ENCODE peak calls at places on chromosomes 13 and 19, in nine cellular contexts. One of them, this sample, is unnamed.

GRCh38 chr19:39372047-39372802 is 18.7 kb downstream of the PAF1 start:
- DNase-seq in IMR-90: peak
- DNase-seq in A549: no peak
- DNase-seq in fibroblast of lung: peak
- DNase-seq in astrocyte: peak
- DNase-seq in H9: no peak
- DNase-seq in K562: no peak
- DNase-seq in HCT116: no peak
- DNase-seq in GM23338: no peak
- DNase-seq in this sample: no peak

GRCh38 chr19:38583985-38584305 is 33.8 kb downstream of the MAP4K1 start:
- DNase-seq in IMR-90: no peak
- DNase-seq in A549: no peak
- DNase-seq in fibroblast of lung: no peak
- DNase-seq in astrocyte: no peak
- DNase-seq in H9: no peak
- DNase-seq in K562: no peak
- DNase-seq in HCT116: no peak
- DNase-seq in GM23338: no peak
- DNase-seq in this sample: no peak

GRCh38 chr13:103839460-103839859 is 773.2 kb upstream of the SLC10A2 start:
- DNase-seq in IMR-90: no peak
- DNase-seq in A549: no peak
- DNase-seq in fibroblast of lung: no peak
- DNase-seq in astrocyte: no peak
- DNase-seq in H9: no peak
- DNase-seq in K562: no peak
- DNase-seq in HCT116: no peak
- DNase-seq in GM23338: no peak
- DNase-seq in this sample: no peak

GRCh38 chr13:110396913-110397379 is 89.9 kb downstream of the COL4A2 start:
- DNase-seq in IMR-90: peak
- DNase-seq in A549: peak
- DNase-seq in fibroblast of lung: peak
- DNase-seq in astrocyte: peak
- DNase-seq in H9: no peak
- DNase-seq in K562: no peak
- DNase-seq in HCT116: no peak
- DNase-seq in GM23338: no peak
- DNase-seq in this sample: no peak

GRCh38 chr19:30254214-30254613 is 118.0 kb upstream of the ZNF536 start:
- DNase-seq in IMR-90: no peak
- DNase-seq in A549: no peak
- DNase-seq in fibroblast of lung: no peak
- DNase-seq in astrocyte: no peak
- DNase-seq in H9: no peak
- DNase-seq in K562: no peak
- DNase-seq in HCT116: no peak
- DNase-seq in GM23338: no peak
- DNase-seq in this sample: no peak

GRCh38 chr19:48806818-48807589 is 3.8 kb downstream of the BCAT2 start:
- DNase-seq in IMR-90: peak
- DNase-seq in A549: peak
- DNase-seq in fibroblast of lung: peak
- DNase-seq in astrocyte: no peak
- DNase-seq in H9: peak
- DNase-seq in K562: peak
- DNase-seq in HCT116: no peak
- DNase-seq in GM23338: peak
- DNase-seq in this sample: peak

GRCh38 chr13:80555796-80556195 is 214.9 kb upstream of the SPRY2 start:
- DNase-seq in IMR-90: no peak
- DNase-seq in A549: no peak
- DNase-seq in fibroblast of lung: no peak
- DNase-seq in astrocyte: no peak
- DNase-seq in H9: no peak
- DNase-seq in K562: peak
- DNase-seq in HCT116: no peak
- DNase-seq in GM23338: no peak
- DNase-seq in this sample: no peak

GRCh38 chr13:29908917-29909755 is 58.7 kb upstream of the UBL3 start:
- DNase-seq in IMR-90: no peak
- DNase-seq in A549: no peak
- DNase-seq in fibroblast of lung: no peak
- DNase-seq in astrocyte: no peak
- DNase-seq in H9: no peak
- DNase-seq in K562: no peak
- DNase-seq in HCT116: no peak
- DNase-seq in GM23338: no peak
- DNase-seq in this sample: no peak

GRCh38 chr13:29922281-29922821 is 71.9 kb upstream of the UBL3 start:
- DNase-seq in IMR-90: peak
- DNase-seq in A549: peak
- DNase-seq in fibroblast of lung: peak
- DNase-seq in astrocyte: peak
- DNase-seq in H9: no peak
- DNase-seq in K562: no peak
- DNase-seq in HCT116: no peak
- DNase-seq in GM23338: no peak
- DNase-seq in this sample: no peak

GRCh38 chr19:35557539-35558399 is 5.7 kb downstream of the ATP4A start:
- DNase-seq in IMR-90: peak
- DNase-seq in A549: peak
- DNase-seq in fibroblast of lung: peak
- DNase-seq in astrocyte: peak
- DNase-seq in H9: peak
- DNase-seq in K562: peak
- DNase-seq in HCT116: peak
- DNase-seq in GM23338: peak
- DNase-seq in this sample: peak

GRCh38 chr19:7067716-7068115 is 1.8 kb upstream of the ZNF557 start:
- DNase-seq in IMR-90: peak
- DNase-seq in A549: no peak
- DNase-seq in fibroblast of lung: no peak
- DNase-seq in astrocyte: peak
- DNase-seq in H9: no peak
- DNase-seq in K562: no peak
- DNase-seq in HCT116: no peak
- DNase-seq in GM23338: no peak
- DNase-seq in this sample: no peak

GRCh38 chr13:112842931-112843391 is 126.1 kb upstream of the MCF2L start:
- DNase-seq in IMR-90: no peak
- DNase-seq in A549: no peak
- DNase-seq in fibroblast of lung: no peak
- DNase-seq in astrocyte: no peak
- DNase-seq in H9: peak
- DNase-seq in K562: no peak
- DNase-seq in HCT116: no peak
- DNase-seq in GM23338: no peak
- DNase-seq in this sample: no peak

GRCh38 chr19:58385313-58386165 is 1.5 kb upstream of the RPS5 start:
- DNase-seq in IMR-90: no peak
- DNase-seq in A549: no peak
- DNase-seq in fibroblast of lung: no peak
- DNase-seq in astrocyte: no peak
- DNase-seq in H9: peak
- DNase-seq in K562: no peak
- DNase-seq in HCT116: no peak
- DNase-seq in GM23338: no peak
- DNase-seq in this sample: no peak

GRCh38 chr13:23074054-23074805 is 106.5 kb upstream of the SGCG start:
- DNase-seq in IMR-90: peak
- DNase-seq in A549: no peak
- DNase-seq in fibroblast of lung: peak
- DNase-seq in astrocyte: no peak
- DNase-seq in H9: no peak
- DNase-seq in K562: no peak
- DNase-seq in HCT116: no peak
- DNase-seq in GM23338: no peak
- DNase-seq in this sample: no peak

GRCh38 chr19:15393963-15394362 is 14.4 kb upstream of the AKAP8 start:
- DNase-seq in IMR-90: peak
- DNase-seq in A549: no peak
- DNase-seq in fibroblast of lung: peak
- DNase-seq in astrocyte: no peak
- DNase-seq in H9: no peak
- DNase-seq in K562: no peak
- DNase-seq in HCT116: no peak
- DNase-seq in GM23338: no peak
- DNase-seq in this sample: no peak

GRCh38 chr19:45922281-45922680 is 7.7 kb upstream of the NANOS2 start:
- DNase-seq in IMR-90: no peak
- DNase-seq in A549: peak
- DNase-seq in fibroblast of lung: no peak
- DNase-seq in astrocyte: no peak
- DNase-seq in H9: peak
- DNase-seq in K562: peak
- DNase-seq in HCT116: peak
- DNase-seq in GM23338: peak
- DNase-seq in this sample: peak
- TF ChIP-seq CTCF in IMR-90: peak
- TF ChIP-seq CTCF in A549: no peak
- TF ChIP-seq CTCF in fibroblast of lung: no peak
- TF ChIP-seq CTCF in astrocyte: no peak
- TF ChIP-seq CTCF in H9: peak
- TF ChIP-seq CTCF in K562: peak
- TF ChIP-seq CTCF in HCT116: peak
- TF ChIP-seq CTCF in GM23338: peak
- TF ChIP-seq CTCF in this sample: peak

DNA sequence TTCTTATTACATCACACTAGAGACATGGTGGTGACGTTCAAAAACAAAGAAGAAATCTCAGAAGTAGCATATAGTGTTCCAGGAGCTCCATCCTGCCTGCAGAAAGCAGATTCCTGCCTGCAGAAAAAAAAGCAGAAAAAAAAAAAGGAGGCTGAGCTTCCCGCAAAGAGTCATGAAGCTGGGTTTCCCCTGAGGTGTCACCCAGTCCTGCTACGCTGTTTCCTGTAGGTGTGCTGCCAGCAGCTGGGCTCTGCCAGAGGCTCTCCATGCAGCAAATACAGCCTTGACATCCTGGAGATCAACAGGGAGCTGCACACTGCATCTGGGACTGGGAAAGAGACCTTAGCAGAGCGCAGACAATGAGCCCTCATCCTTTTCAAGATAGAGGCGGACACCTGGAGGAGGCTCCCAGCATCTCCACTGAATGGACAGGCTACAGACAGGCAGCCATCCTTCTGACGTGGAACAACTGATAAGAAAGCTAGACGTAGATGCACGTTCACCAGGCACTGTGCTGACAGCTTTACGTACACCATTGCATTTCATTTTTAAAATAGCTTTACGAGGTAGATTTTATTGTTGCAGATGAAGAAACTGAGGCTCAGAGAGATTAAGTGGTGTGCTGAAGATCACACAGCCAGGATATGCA is 350.9 kb downstream of the FOXO1 start:
- DNase-seq in IMR-90: no peak
- DNase-seq in A549: no peak
- DNase-seq in fibroblast of lung: no peak
- DNase-seq in astrocyte: no peak
- DNase-seq in H9: no peak
- DNase-seq in K562: no peak
- DNase-seq in HCT116: no peak
- DNase-seq in GM23338: no peak
- DNase-seq in this sample: no peak
- H3K4me2 ChIP-seq in IMR-90: no peak
- H3K4me2 ChIP-seq in A549: no peak
- H3K4me2 ChIP-seq in fibroblast of lung: no peak
- H3K4me2 ChIP-seq in astrocyte: no peak
- H3K4me2 ChIP-seq in H9: no peak
- H3K4me2 ChIP-seq in K562: no peak
- H3K4me2 ChIP-seq in HCT116: no peak
- H3K4me2 ChIP-seq in GM23338: no peak
- H3K4me2 ChIP-seq in this sample: no peak

GRCh38 chr13:47415048-47415447 is 518.2 kb upstream of the HTR2A start:
- DNase-seq in IMR-90: no peak
- DNase-seq in A549: no peak
- DNase-seq in fibroblast of lung: peak
- DNase-seq in astrocyte: peak
- DNase-seq in H9: no peak
- DNase-seq in K562: no peak
- DNase-seq in HCT116: no peak
- DNase-seq in GM23338: no peak
- DNase-seq in this sample: no peak

GRCh38 chr13:47417485-47417884 is 520.6 kb upstream of the HTR2A start:
- DNase-seq in IMR-90: no peak
- DNase-seq in A549: no peak
- DNase-seq in fibroblast of lung: no peak
- DNase-seq in astrocyte: no peak
- DNase-seq in H9: no peak
- DNase-seq in K562: no peak
- DNase-seq in HCT116: no peak
- DNase-seq in GM23338: no peak
- DNase-seq in this sample: no peak

GRCh38 chr13:47418206-47418920 is 521.5 kb upstream of the HTR2A start:
- DNase-seq in IMR-90: no peak
- DNase-seq in A549: no peak
- DNase-seq in fibroblast of lung: no peak
- DNase-seq in astrocyte: no peak
- DNase-seq in H9: no peak
- DNase-seq in K562: no peak
- DNase-seq in HCT116: no peak
- DNase-seq in GM23338: no peak
- DNase-seq in this sample: no peak

GRCh38 chr13:47420568-47420967 is 523.7 kb upstream of the HTR2A start:
- DNase-seq in IMR-90: peak
- DNase-seq in A549: no peak
- DNase-seq in fibroblast of lung: peak
- DNase-seq in astrocyte: peak
- DNase-seq in H9: no peak
- DNase-seq in K562: no peak
- DNase-seq in HCT116: no peak
- DNase-seq in GM23338: no peak
- DNase-seq in this sample: no peak

DNA sequence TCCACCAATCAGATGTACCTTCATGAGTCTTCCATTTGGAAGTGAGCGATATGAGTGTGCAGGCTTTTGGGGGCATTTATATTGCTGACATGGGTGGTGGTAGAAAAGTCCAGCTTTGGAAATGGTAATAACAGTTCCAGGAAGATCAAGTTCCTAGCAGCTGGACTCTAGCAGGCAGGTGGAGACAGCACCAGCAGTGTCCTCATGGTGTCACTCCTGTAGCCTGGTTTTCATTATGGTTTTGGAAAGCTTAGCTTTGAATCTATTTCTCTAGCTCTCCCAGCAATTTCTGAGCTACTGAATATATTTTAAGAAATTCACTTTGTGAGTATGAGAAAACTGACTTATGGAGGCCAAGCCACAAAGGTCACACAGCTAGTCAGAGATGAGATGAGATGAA is 523.2 kb upstream of the HTR2A start:
- DNase-seq in IMR-90: peak
- DNase-seq in A549: no peak
- DNase-seq in fibroblast of lung: peak
- DNase-seq in astrocyte: no peak
- DNase-seq in H9: no peak
- DNase-seq in K562: no peak
- DNase-seq in HCT116: no peak
- DNase-seq in GM23338: no peak
- DNase-seq in this sample: no peak
- TF ChIP-seq CTCF in IMR-90: peak
- TF ChIP-seq CTCF in A549: no peak
- TF ChIP-seq CTCF in fibroblast of lung: no peak
- TF ChIP-seq CTCF in astrocyte: no peak
- TF ChIP-seq CTCF in H9: no peak
- TF ChIP-seq CTCF in K562: no peak
- TF ChIP-seq CTCF in HCT116: no peak
- TF ChIP-seq CTCF in GM23338: no peak
- TF ChIP-seq CTCF in this sample: no peak

GRCh38 chr13:41512441-41512840 is 55.1 kb downstream of the RGCC start:
- DNase-seq in IMR-90: no peak
- DNase-seq in A549: no peak
- DNase-seq in fibroblast of lung: no peak
- DNase-seq in astrocyte: no peak
- DNase-seq in H9: no peak
- DNase-seq in K562: peak
- DNase-seq in HCT116: no peak
- DNase-seq in GM23338: peak
- DNase-seq in this sample: no peak
- H3K4me2 ChIP-seq in IMR-90: no peak
- H3K4me2 ChIP-seq in A549: no peak
- H3K4me2 ChIP-seq in fibroblast of lung: no peak
- H3K4me2 ChIP-seq in astrocyte: no peak
- H3K4me2 ChIP-seq in H9: no peak
- H3K4me2 ChIP-seq in K562: peak
- H3K4me2 ChIP-seq in HCT116: no peak
- H3K4me2 ChIP-seq in GM23338: no peak
- H3K4me2 ChIP-seq in this sample: no peak

This sample was measured in neural progenitor cell.